ENCODE peak calls at places on chromosomes 6 and 20, in six cellular contexts. J is neural crest cell, M is dorsolateral prefrontal cortex, E is foreskin fibroblast, Z is occipital lobe, L is adrenal gland. B is an unnamed sample.

GRCh38 chr20:58692579-58693225 is at the start of gene NPEPL1:
- DNase-seq in J (peak; percentile 53), M (no peak), E (peak; percentile 86), Z (no peak), L (peak; percentile 64), B (peak; percentile 77)

GRCh38 chr20:32155017-32155965 is 45.8 kb downstream of the TM9SF4 start:
- DNase-seq in J (peak; percentile 35), M (no peak), E (peak; percentile 77), Z (peak; percentile 21), L (peak; percentile 93), B (peak; percentile 78)

GRCh38 chr6:88165877-88166492 is at the start of gene CNR1:
- DNase-seq in J (peak; percentile 42), M (no peak), E (peak; percentile 60), Z (peak; percentile 28), L (peak; percentile 71), B (no peak)

GRCh38 chr6:22636450-22636849 is 67.1 kb downstream of the HDGFL1 start:
- DNase-seq in J (no peak), M (no peak), E (peak; percentile 30), Z (no peak), L (no peak), B (no peak)

GRCh38 chr6:25958700-25959162 is 3.9 kb upstream of the TRIM38 start:
- DNase-seq in J (no peak), M (no peak), E (no peak), Z (no peak), L (no peak), B (no peak)

GRCh38 chr6:42831237-42831636 is 48.2 kb upstream of the RPL7L1 start:
- DNase-seq in J (no peak), M (no peak), E (no peak), Z (no peak), L (no peak), B (no peak)

GRCh38 chr6:81130071-81130470 is 622.4 kb downstream of the TENT5A start:
- DNase-seq in J (no peak), M (no peak), E (peak; percentile 4), Z (no peak), L (no peak), B (no peak)

GRCh38 chr6:109257494-109257893 is 124.8 kb downstream of the CD164 start:
- DNase-seq in J (no peak), M (no peak), E (no peak), Z (no peak), L (no peak), B (no peak)

GRCh38 chr20:37564016-37564387 is 36.3 kb upstream of the BLCAP start:
- DNase-seq in J (no peak), M (no peak), E (no peak), Z (no peak), L (peak; percentile 46), B (no peak)

GRCh38 chr6:140174509-140174908 is 800.1 kb upstream of the CITED2 start:
- DNase-seq in J (no peak), M (no peak), E (peak; percentile 97), Z (no peak), L (no peak), B (peak; percentile 100)

GRCh38 chr6:36128793-36129192 is 1.5 kb upstream of the MAPK13 start:
- DNase-seq in J (no peak), M (no peak), E (no peak), Z (no peak), L (peak; percentile 52), B (no peak)

GRCh38 chr6:150310539-150310938 is 58.3 kb upstream of the IYD start:
- DNase-seq in J (no peak), M (no peak), E (no peak), Z (no peak), L (no peak), B (no peak)